ENCODE peak calls at places on chromosomes 2 and 18, in four cellular contexts. A is lower lobe of right lung, Y is thoracic aorta, C is upper lobe of right lung. S is an unnamed sample.

GRCh38 chr18:61957801-61958516 is 65.2 kb upstream of the RNF152 start:
- ATAC-seq in C (peak; percentile 29), A (no peak), Y (no peak), S (no peak)

GRCh38 chr18:23939366-23939765 is 75.2 kb upstream of the TTC39C start:
- ATAC-seq in C (no peak), Y (no peak), A (no peak), S (peak; percentile 65)

GRCh38 chr2:64422466-64422865 is 31.5 kb upstream of the LGALSL start:
- ATAC-seq in C (no peak), Y (no peak), A (no peak), S (no peak)

GRCh38 chr18:55343396-55344073 is 244.5 kb downstream of the TCF4 start:
- ATAC-seq in Y (no peak), A (no peak), C (no peak), S (no peak)

GRCh38 chr2:73868204-73868978 is 24.4 kb upstream of the ACTG2 start:
- ATAC-seq in A (no peak), Y (no peak), C (no peak), S (no peak)

GRCh38 chr2:223101340-223102039 is 49.5 kb downstream of the KCNE4 start:
- ATAC-seq in A (peak; percentile 51), C (peak; percentile 72), Y (no peak), S (peak; percentile 13)

GRCh38 chr18:35418610-35419009 is 41.5 kb upstream of the ZNF396 start:
- ATAC-seq in Y (no peak), C (no peak), A (no peak), S (no peak)

GRCh38 chr2:4898706-4899105 is 793.5 kb upstream of the SOX11 start:
- ATAC-seq in Y (no peak), A (no peak), C (no peak), S (no peak)

GRCh38 chr2:202627042-202627441 is 7.7 kb upstream of the FAM117B start:
- ATAC-seq in C (no peak), A (no peak), Y (no peak), S (no peak)

GRCh38 chr2:216492951-216493685 is 5.5 kb upstream of the RPL37A start:
- ATAC-seq in Y (no peak), C (no peak), A (peak; percentile 25), S (no peak)

GRCh38 chr18:23650963-23651927 is 11.5 kb downstream of the ANKRD29 start:
- ATAC-seq in C (peak; percentile 92), A (peak; percentile 95), Y (no peak), S (no peak)

GRCh38 chr2:226414313-226414712 is 385.3 kb downstream of the IRS1 start:
- ATAC-seq in A (no peak), C (no peak), Y (no peak), S (no peak)

GRCh38 chr2:141595531-141595930 is 535.3 kb downstream of the LRP1B start:
- ATAC-seq in C (no peak), Y (no peak), A (no peak), S (no peak)

GRCh38 chr2:120605231-120605935 is 130.3 kb upstream of the GLI2 start:
- ATAC-seq in Y (no peak), C (peak; percentile 83), A (peak; percentile 83), S (no peak)

DNA sequence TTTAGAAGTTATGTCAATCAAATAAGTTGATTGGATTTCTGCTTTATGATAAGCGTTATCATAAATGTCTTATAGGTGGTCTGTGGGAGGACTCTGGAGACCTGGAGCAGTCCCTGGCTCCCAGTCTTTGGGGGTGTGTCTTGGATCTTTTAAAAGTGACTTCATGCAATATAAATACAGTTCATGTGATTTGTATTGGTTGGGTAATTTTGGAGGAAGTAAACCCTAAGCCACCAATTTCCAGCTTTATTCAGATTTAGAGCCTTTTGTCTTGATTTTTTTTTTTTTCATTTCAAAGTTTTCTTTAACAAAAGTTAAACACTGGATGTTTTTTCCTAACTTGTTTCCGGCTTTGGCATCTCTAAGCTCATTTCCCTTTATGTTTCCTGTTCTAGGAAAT is 68.8 kb downstream of the MAP4K4 start:
- ATAC-seq in A (no peak), Y (no peak), C (peak; percentile 31), S (no peak)
- H3K4me1 ChIP-seq in A (peaks cover 81% of the 10 kb centered on the region), Y (peaks cover 68% of the 10 kb centered on the region), C (peaks cover 76% of the 10 kb centered on the region), S (peaks cover 91% of the 10 kb centered on the region)

GRCh38 chr2:43790118-43790517 is 16.3 kb downstream of the DYNC2LI1 start:
- ATAC-seq in Y (no peak), C (no peak), A (no peak), S (peak; percentile 68)
- H3K4me3 ChIP-seq in Y (peak overlapping the region; percentile 14), C (no peak overlapping the region), A (no peak overlapping the region), S (no peak overlapping the region)

DNA sequence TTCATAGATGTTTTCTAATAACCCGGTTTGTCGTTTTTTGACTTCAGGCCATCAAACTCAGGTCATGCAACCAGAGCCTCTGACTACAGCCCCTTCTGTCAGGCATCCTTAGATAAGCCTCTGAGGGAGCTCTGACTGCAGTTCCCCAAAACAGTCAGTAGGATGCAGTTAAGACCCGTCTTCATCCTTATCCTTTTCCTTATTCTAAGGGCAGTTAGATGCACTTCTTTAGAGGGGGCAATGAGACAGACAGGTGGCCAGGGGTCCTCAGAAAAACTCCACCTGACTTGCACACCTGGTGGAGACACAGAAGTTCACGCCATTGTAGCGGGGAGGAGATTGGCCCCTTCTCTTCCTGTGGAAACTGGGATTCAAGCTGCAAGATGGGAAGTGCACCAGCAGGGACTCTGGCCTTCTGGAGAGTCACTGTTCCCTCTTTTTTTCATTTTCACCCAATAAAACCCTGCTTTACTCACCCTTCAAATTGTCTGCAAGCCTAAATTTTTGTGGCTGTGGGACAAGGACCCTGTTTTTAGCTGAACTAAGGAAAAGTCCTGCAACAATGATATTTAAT is 104.8 kb upstream of the TFPI start:
- ATAC-seq in A (peak; percentile 45), C (peak; percentile 53), Y (no peak), S (no peak)
- TF ChIP-seq CTCF in A (peak; percentile 22), C (peak; percentile 28), Y (no peak), S (no peak)

GRCh38 chr2:16361261-16361990 is 304.2 kb downstream of the CYRIA start:
- ATAC-seq in Y (no peak), C (no peak), A (no peak), S (no peak)
- H3K4me1 ChIP-seq in Y (no peaks in the 10 kb centered on the region), C (no peaks in the 10 kb centered on the region), A (no peaks in the 10 kb centered on the region), S (no peaks in the 10 kb centered on the region)

GRCh38 chr2:102114290-102114721 is 28.2 kb upstream of the IL1R1 start:
- ATAC-seq in C (no peak), Y (no peak), A (peak; percentile 51), S (no peak)

GRCh38 chr2:102119255-102119654 is 23.3 kb upstream of the IL1R1 start:
- ATAC-seq in A (no peak), C (no peak), Y (no peak), S (no peak)

GRCh38 chr2:102114851-102115497 is 27.6 kb upstream of the IL1R1 start:
- ATAC-seq in C (peak; percentile 74), A (peak; percentile 75), Y (no peak), S (no peak)

GRCh38 chr2:102117488-102117887 is 25.1 kb upstream of the IL1R1 start:
- ATAC-seq in Y (no peak), A (peak; percentile 41), C (no peak), S (no peak)

GRCh38 chr2:102116675-102117471 is 25.7 kb upstream of the IL1R1 start:
- ATAC-seq in Y (no peak), C (peak; percentile 30), A (peak; percentile 3), S (no peak)
- H3K4me3 ChIP-seq in Y (no peak overlapping the region), C (no peak overlapping the region), A (peak overlapping the region; percentile 31), S (no peak overlapping the region)

DNA sequence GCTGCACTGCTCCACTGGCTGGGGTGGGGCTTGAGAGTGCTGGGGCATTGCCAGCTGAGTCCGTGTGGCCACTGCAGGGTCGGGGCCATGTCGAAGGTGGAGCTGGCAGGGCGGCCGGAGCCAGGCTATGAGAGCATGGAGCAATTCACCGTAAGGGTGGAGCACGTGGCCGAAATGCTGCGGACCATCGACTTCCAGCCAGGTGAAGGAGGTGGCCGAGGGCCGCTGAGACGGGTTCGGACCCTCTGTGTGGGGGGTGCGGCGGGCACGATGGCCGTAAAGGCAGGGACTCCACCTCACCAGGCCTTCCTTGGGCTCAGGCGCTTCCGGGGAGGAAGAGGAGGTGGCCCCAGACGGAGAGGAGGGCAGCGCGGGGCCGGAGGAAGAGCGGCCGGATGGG is 2.1 kb downstream of the UCN start:
- ATAC-seq in A (no peak), C (no peak), Y (no peak), S (no peak)
- TF ChIP-seq CTCF in A (no peak), C (no peak), Y (no peak), S (no peak)

GRCh38 chr2:47054036-47054555 is 101.0 kb downstream of the STPG4 start:
- ATAC-seq in A (no peak), Y (no peak), C (no peak), S (no peak)
- H3K4me1 ChIP-seq in A (peaks cover 40% of the 10 kb centered on the region), Y (peaks cover 33% of the 10 kb centered on the region), C (peaks cover 34% of the 10 kb centered on the region), S (peaks cover 14% of the 10 kb centered on the region)

GRCh38 chr2:177261115-177261779 is 3.3 kb downstream of the NFE2L2 start:
- ATAC-seq in Y (no peak), A (no peak), C (no peak), S (no peak)
- H3K4me3 ChIP-seq in Y (peak overlapping the region; percentile 98), A (peak overlapping the region; percentile 94), C (peak overlapping the region; percentile 91), S (peak overlapping the region; percentile 88)